ENCODE peak calls at places on chromosomes 4 and X, in five cellular contexts. One of them, this sample, is unnamed.

GRCh38 chrX:38175140-38175539 is 45.5 kb downstream of the SRPX start:
- DNase-seq in GM12892: no peak
- DNase-seq in esophagus muscularis mucosa: no peak
- DNase-seq in suprapubic skin: no peak
- DNase-seq in stomach: peak; percentile 31
- DNase-seq in this sample: no peak

GRCh38 chr4:4659871-4660651 is 118.2 kb upstream of the STX18 start:
- DNase-seq in stomach: no peak
- DNase-seq in esophagus muscularis mucosa: no peak
- DNase-seq in suprapubic skin: no peak
- DNase-seq in GM12892: no peak
- DNase-seq in this sample: no peak

GRCh38 chrX:154779261-154779660 is 16.6 kb downstream of the DKC1 start:
- DNase-seq in esophagus muscularis mucosa: no peak
- DNase-seq in GM12892: no peak
- DNase-seq in stomach: no peak
- DNase-seq in suprapubic skin: no peak
- DNase-seq in this sample: no peak

GRCh38 chr4:3186609-3187008 is 62.4 kb upstream of the MSANTD1 start:
- DNase-seq in suprapubic skin: no peak
- DNase-seq in esophagus muscularis mucosa: no peak
- DNase-seq in GM12892: no peak
- DNase-seq in stomach: no peak
- DNase-seq in this sample: no peak

GRCh38 chr4:183118585-183118984 is 19.5 kb downstream of the WWC2 start:
- DNase-seq in suprapubic skin: no peak
- DNase-seq in stomach: no peak
- DNase-seq in GM12892: no peak
- DNase-seq in esophagus muscularis mucosa: no peak
- DNase-seq in this sample: no peak

GRCh38 chr4:73734405-73735070 is 5.8 kb upstream of the CXCL8 start:
- DNase-seq in esophagus muscularis mucosa: no peak
- DNase-seq in suprapubic skin: no peak
- DNase-seq in stomach: no peak
- DNase-seq in GM12892: no peak
- DNase-seq in this sample: no peak

GRCh38 chr4:14990484-14990883 is 11.8 kb upstream of the CPEB2 start:
- DNase-seq in GM12892: no peak
- DNase-seq in stomach: no peak
- DNase-seq in esophagus muscularis mucosa: no peak
- DNase-seq in suprapubic skin: no peak
- DNase-seq in this sample: no peak

GRCh38 chr4:155529197-155529596 is 137.5 kb upstream of the GUCY1A1 start:
- DNase-seq in suprapubic skin: no peak
- DNase-seq in esophagus muscularis mucosa: no peak
- DNase-seq in GM12892: no peak
- DNase-seq in stomach: no peak
- DNase-seq in this sample: no peak

GRCh38 chr4:159600102-159600501 is 497.2 kb downstream of the RAPGEF2 start:
- DNase-seq in GM12892: no peak
- DNase-seq in stomach: no peak
- DNase-seq in esophagus muscularis mucosa: no peak
- DNase-seq in suprapubic skin: no peak
- DNase-seq in this sample: no peak

GRCh38 chr4:16233569-16234177 is 7.4 kb upstream of the TAPT1 start:
- DNase-seq in suprapubic skin: no peak
- DNase-seq in stomach: no peak
- DNase-seq in GM12892: no peak
- DNase-seq in esophagus muscularis mucosa: no peak
- DNase-seq in this sample: no peak

GRCh38 chr4:5098176-5098575 is 46.9 kb downstream of the STK32B start:
- DNase-seq in suprapubic skin: no peak
- DNase-seq in GM12892: no peak
- DNase-seq in stomach: no peak
- DNase-seq in esophagus muscularis mucosa: no peak
- DNase-seq in this sample: no peak

GRCh38 chr4:27154706-27155105 is 294.1 kb downstream of the STIM2 start:
- DNase-seq in GM12892: no peak
- DNase-seq in stomach: no peak
- DNase-seq in suprapubic skin: no peak
- DNase-seq in esophagus muscularis mucosa: peak; percentile 29
- DNase-seq in this sample: no peak

GRCh38 chr4:8644966-8645752 is 52.6 kb downstream of the CPZ start:
- DNase-seq in suprapubic skin: no peak
- DNase-seq in esophagus muscularis mucosa: no peak
- DNase-seq in stomach: peak; percentile 20
- DNase-seq in GM12892: no peak
- DNase-seq in this sample: no peak

GRCh38 chrX:143171703-143172102 is 146.0 kb downstream of the SPANXN4 start:
- DNase-seq in stomach: no peak
- DNase-seq in suprapubic skin: no peak
- DNase-seq in esophagus muscularis mucosa: no peak
- DNase-seq in GM12892: no peak
- DNase-seq in this sample: no peak

GRCh38 chr4:17286737-17287460 is 225.0 kb downstream of the QDPR start:
- DNase-seq in stomach: no peak
- DNase-seq in suprapubic skin: no peak
- DNase-seq in esophagus muscularis mucosa: no peak
- DNase-seq in GM12892: no peak
- DNase-seq in this sample: no peak

GRCh38 chr4:38235338-38235737 is 275.1 kb downstream of the PTTG2 start:
- DNase-seq in esophagus muscularis mucosa: peak; percentile 45
- DNase-seq in stomach: no peak
- DNase-seq in suprapubic skin: no peak
- DNase-seq in GM12892: no peak
- DNase-seq in this sample: no peak

GRCh38 chrX:75547783-75548182 is 24.9 kb upstream of the ZDHHC15 start:
- DNase-seq in suprapubic skin: no peak
- DNase-seq in esophagus muscularis mucosa: no peak
- DNase-seq in GM12892: no peak
- DNase-seq in stomach: peak; percentile 57
- DNase-seq in this sample: no peak

GRCh38 chr4:148443550-148444295 is 1.5 kb upstream of the NR3C2 start:
- DNase-seq in stomach: peak; percentile 44
- DNase-seq in esophagus muscularis mucosa: no peak
- DNase-seq in suprapubic skin: peak; percentile 79
- DNase-seq in GM12892: peak; percentile 7
- DNase-seq in this sample: peak; percentile 92

GRCh38 chr4:68987007-68987406 is 35.4 kb upstream of the UGT2A3 start:
- DNase-seq in suprapubic skin: no peak
- DNase-seq in GM12892: no peak
- DNase-seq in stomach: no peak
- DNase-seq in esophagus muscularis mucosa: no peak
- DNase-seq in this sample: no peak

GRCh38 chr4:156255608-156256007 is 301.9 kb upstream of the CTSO start:
- DNase-seq in GM12892: no peak
- DNase-seq in esophagus muscularis mucosa: no peak
- DNase-seq in suprapubic skin: no peak
- DNase-seq in stomach: no peak
- DNase-seq in this sample: no peak

GRCh38 chr4:1872918-1873269 is 1.7 kb downstream of the NSD2 start:
- DNase-seq in GM12892: no peak
- DNase-seq in stomach: no peak
- DNase-seq in suprapubic skin: no peak
- DNase-seq in esophagus muscularis mucosa: no peak
- DNase-seq in this sample: no peak

GRCh38 chr4:116489739-116490138 is 595.6 kb downstream of the TRAM1L1 start:
- DNase-seq in esophagus muscularis mucosa: no peak
- DNase-seq in suprapubic skin: no peak
- DNase-seq in GM12892: no peak
- DNase-seq in stomach: no peak
- DNase-seq in this sample: no peak

GRCh38 chr4:31516520-31516919 is 796.4 kb downstream of the PCDH7 start:
- DNase-seq in suprapubic skin: no peak
- DNase-seq in stomach: no peak
- DNase-seq in esophagus muscularis mucosa: no peak
- DNase-seq in GM12892: no peak
- DNase-seq in this sample: no peak

GRCh38 chrX:44903107-44903506 is 30.1 kb downstream of the KDM6A start:
- DNase-seq in stomach: no peak
- DNase-seq in esophagus muscularis mucosa: no peak
- DNase-seq in suprapubic skin: no peak
- DNase-seq in GM12892: no peak
- DNase-seq in this sample: no peak

GRCh38 chrX:25012793-25013592 is 2.8 kb downstream of the ARX start:
- DNase-seq in GM12892: no peak
- DNase-seq in esophagus muscularis mucosa: no peak
- DNase-seq in stomach: no peak
- DNase-seq in suprapubic skin: no peak
- DNase-seq in this sample: no peak

GRCh38 chr4:180636696-180637095 is 1606.5 kb upstream of the TENM3 start:
- DNase-seq in suprapubic skin: no peak
- DNase-seq in esophagus muscularis mucosa: no peak
- DNase-seq in stomach: no peak
- DNase-seq in GM12892: no peak
- DNase-seq in this sample: no peak

GRCh38 chr4:53039741-53040458 is 177.8 kb downstream of the RASL11B start:
- DNase-seq in suprapubic skin: no peak
- DNase-seq in stomach: no peak
- DNase-seq in esophagus muscularis mucosa: no peak
- DNase-seq in GM12892: no peak
- DNase-seq in this sample: no peak

GRCh38 chr4:94455081-94455480 is 3.3 kb downstream of the PDLIM5 start:
- DNase-seq in esophagus muscularis mucosa: no peak
- DNase-seq in suprapubic skin: peak; percentile 85
- DNase-seq in GM12892: no peak
- DNase-seq in stomach: peak; percentile 71
- DNase-seq in this sample: peak; percentile 24
- TF ChIP-seq POLR2AphosphoS5 in esophagus muscularis mucosa: peak; percentile 42
- TF ChIP-seq POLR2AphosphoS5 in suprapubic skin: no peak
- TF ChIP-seq POLR2AphosphoS5 in GM12892: no peak
- TF ChIP-seq POLR2AphosphoS5 in stomach: peak; percentile 68
- TF ChIP-seq POLR2AphosphoS5 in this sample: no peak

GRCh38 chr4:663438-664428 is 10.3 kb downstream of the ATP5ME start:
- DNase-seq in stomach: peak; percentile 53
- DNase-seq in suprapubic skin: peak; percentile 64
- DNase-seq in GM12892: no peak
- DNase-seq in esophagus muscularis mucosa: no peak
- DNase-seq in this sample: peak; percentile 75
- TF ChIP-seq POLR2A in stomach: no peak
- TF ChIP-seq POLR2A in suprapubic skin: no peak
- TF ChIP-seq POLR2A in GM12892: no peak
- TF ChIP-seq POLR2A in esophagus muscularis mucosa: no peak
- TF ChIP-seq POLR2A in this sample: peak; percentile 43

GRCh38 chrX:119015407-119016242 is 41.2 kb downstream of the LONRF3 start:
- DNase-seq in esophagus muscularis mucosa: no peak
- DNase-seq in stomach: peak; percentile 43
- DNase-seq in GM12892: no peak
- DNase-seq in suprapubic skin: peak; percentile 68
- DNase-seq in this sample: no peak
- TF ChIP-seq POLR2AphosphoS5 in esophagus muscularis mucosa: no peak
- TF ChIP-seq POLR2AphosphoS5 in stomach: peak; percentile 39
- TF ChIP-seq POLR2AphosphoS5 in GM12892: no peak
- TF ChIP-seq POLR2AphosphoS5 in suprapubic skin: no peak
- TF ChIP-seq POLR2AphosphoS5 in this sample: peak; percentile 11

DNA sequence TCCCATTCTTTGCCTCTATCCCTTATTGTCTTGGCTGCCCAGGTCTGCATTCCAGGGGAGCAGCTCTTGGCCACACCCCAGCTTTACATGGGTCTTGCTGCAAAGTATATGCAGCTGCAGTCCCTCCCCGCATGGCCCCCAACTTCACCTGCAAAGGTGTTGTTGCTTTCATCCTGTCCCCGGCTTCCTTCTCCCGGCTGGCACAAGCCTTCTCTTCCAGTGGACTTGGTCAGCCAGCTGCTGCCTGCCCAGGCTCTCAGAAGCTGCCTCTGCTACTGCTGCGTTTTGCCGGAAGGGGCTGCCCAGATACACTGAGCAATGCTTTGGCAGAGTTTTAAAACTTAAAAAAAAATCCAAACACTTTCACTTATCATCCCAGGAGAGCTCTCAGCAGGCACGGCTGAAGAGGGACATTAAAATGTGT is 121.2 kb upstream of the PDLIM3 start:
- DNase-seq in suprapubic skin: no peak
- DNase-seq in GM12892: no peak
- DNase-seq in esophagus muscularis mucosa: no peak
- DNase-seq in stomach: peak; percentile 60
- DNase-seq in this sample: no peak
- TF ChIP-seq POLR2A in suprapubic skin: no peak
- TF ChIP-seq POLR2A in GM12892: no peak
- TF ChIP-seq POLR2A in esophagus muscularis mucosa: no peak
- TF ChIP-seq POLR2A in stomach: no peak
- TF ChIP-seq POLR2A in this sample: no peak

GRCh38 chr4:76804060-76804459 is 93.9 kb downstream of the SOWAHB start:
- DNase-seq in GM12892: no peak
- DNase-seq in stomach: no peak
- DNase-seq in esophagus muscularis mucosa: no peak
- DNase-seq in suprapubic skin: no peak
- DNase-seq in this sample: no peak

GRCh38 chr4:76802546-76803021 is 95.4 kb downstream of the SOWAHB start:
- DNase-seq in GM12892: no peak
- DNase-seq in esophagus muscularis mucosa: no peak
- DNase-seq in stomach: no peak
- DNase-seq in suprapubic skin: no peak
- DNase-seq in this sample: no peak

GRCh38 chr4:76800902-76801301 is 97.0 kb downstream of the SOWAHB start:
- DNase-seq in stomach: no peak
- DNase-seq in suprapubic skin: no peak
- DNase-seq in esophagus muscularis mucosa: no peak
- DNase-seq in GM12892: no peak
- DNase-seq in this sample: no peak

GRCh38 chr4:76801621-76802545 is 96.1 kb downstream of the SOWAHB start:
- DNase-seq in suprapubic skin: no peak
- DNase-seq in esophagus muscularis mucosa: no peak
- DNase-seq in stomach: no peak
- DNase-seq in GM12892: no peak
- DNase-seq in this sample: peak; percentile 86

DNA sequence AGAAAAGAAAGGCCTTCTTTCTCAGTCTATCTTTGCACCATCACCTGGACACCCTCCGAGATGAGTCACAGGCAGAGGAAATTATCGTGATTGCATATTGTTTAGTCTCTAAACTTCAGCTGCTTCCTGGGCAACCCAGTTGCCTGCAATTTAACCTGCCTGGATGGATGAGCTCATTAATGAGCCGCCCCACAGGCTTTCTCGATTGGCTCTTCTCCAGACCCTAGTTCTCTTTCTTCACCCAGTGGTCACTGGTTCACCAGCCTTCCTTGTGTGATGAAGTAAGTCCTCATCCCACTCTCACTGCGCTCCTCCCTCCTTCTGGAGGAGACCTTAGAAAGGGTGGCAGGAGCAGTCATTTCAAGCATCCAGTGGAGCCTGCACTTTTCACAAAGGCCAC is 94.4 kb downstream of the SOWAHB start:
- DNase-seq in stomach: no peak
- DNase-seq in esophagus muscularis mucosa: no peak
- DNase-seq in suprapubic skin: no peak
- DNase-seq in GM12892: no peak
- DNase-seq in this sample: no peak
- TF ChIP-seq POLR2AphosphoS5 in stomach: no peak
- TF ChIP-seq POLR2AphosphoS5 in esophagus muscularis mucosa: peak; percentile 24
- TF ChIP-seq POLR2AphosphoS5 in suprapubic skin: no peak
- TF ChIP-seq POLR2AphosphoS5 in GM12892: no peak
- TF ChIP-seq POLR2AphosphoS5 in this sample: no peak

This sample was measured in upper lobe of left lung.